ENCODE peak calls at places on chromosomes 16 and 17, in four cellular contexts. J, M, Y and U are unnamed samples.

GRCh38 chr17:72516772-72517399 is 396.1 kb downstream of the SOX9 start:
- DNase-seq in J (no peak), M (no peak), Y (no peak), U (no peak)

GRCh38 chr16:82329504-82330192 is 159.6 kb upstream of the MPHOSPH6 start:
- DNase-seq in J (no peak), M (no peak), Y (no peak), U (no peak)

GRCh38 chr16:70453117-70453890 is 1.1 kb upstream of the FCSK start:
- DNase-seq in J (no peak), M (no peak), Y (no peak), U (no peak)

GRCh38 chr16:57893559-57894389 is 77.2 kb downstream of the CNGB1 start:
- DNase-seq in J (no peak), M (peak; percentile 91), Y (no peak), U (no peak)

GRCh38 chr17:17848311-17848710 is 11.5 kb upstream of the SREBF1 start:
- DNase-seq in J (no peak), M (no peak), Y (no peak), U (no peak)

GRCh38 chr16:77877712-77878111 is 89.3 kb downstream of the VAT1L start:
- DNase-seq in J (no peak), M (peak; percentile 97), Y (no peak), U (no peak)

GRCh38 chr17:45923511-45924268 is 29.3 kb downstream of the MAPT start:
- DNase-seq in J (no peak), M (peak; percentile 12), Y (no peak), U (no peak)

GRCh38 chr17:81927145-81927652 is 336 bp downstream of the MAFG start:
- DNase-seq in J (no peak), M (no peak), Y (no peak), U (no peak)

GRCh38 chr17:66331038-66331816 is 28.8 kb downstream of the PRKCA start:
- DNase-seq in J (no peak), M (no peak), Y (no peak), U (no peak)

GRCh38 chr17:5164465-5164864 is 27.2 kb downstream of the ZNF594 start:
- DNase-seq in J (no peak), M (no peak), Y (no peak), U (no peak)

GRCh38 chr17:37219876-37220608 is 155.7 kb upstream of the C17orf78 start:
- DNase-seq in J (no peak), M (no peak), Y (no peak), U (no peak)

GRCh38 chr17:78535285-78536197 is 41.7 kb downstream of the DNAH17 start:
- DNase-seq in J (no peak), M (no peak), Y (no peak), U (no peak)

GRCh38 chr16:368388-369158 is 1.8 kb downstream of the MRPL28 start:
- DNase-seq in J (no peak), M (no peak), Y (no peak), U (no peak)

GRCh38 chr16:2474877-2475412 is at the start of gene TBC1D24:
- DNase-seq in J (no peak), M (peak; percentile 72), Y (peak; percentile 86), U (peak; percentile 82)

GRCh38 chr17:83177611-83178532 is 98.5 kb downstream of the METRNL start:
- DNase-seq in J (no peak), M (no peak), Y (peak; percentile 29), U (no peak)

GRCh38 chr17:76672270-76672851 is 28.8 kb upstream of the ST6GALNAC1 start:
- DNase-seq in J (no peak), M (no peak), Y (no peak), U (no peak)

GRCh38 chr16:57824880-57825279 is 22.6 kb upstream of the KIFC3 start:
- DNase-seq in J (no peak), M (no peak), Y (no peak), U (peak; percentile 91)

GRCh38 chr17:16215965-16216316 is 607 bp upstream of the NCOR1 start:
- DNase-seq in J (no peak), M (no peak), Y (peak; percentile 81), U (no peak)

GRCh38 chr16:71626018-71626857 is at the start of gene MARVELD3:
- DNase-seq in J (peak; percentile 70), M (no peak), Y (peak; percentile 94), U (peak; percentile 80)

GRCh38 chr17:73267648-73268537 is 6.2 kb upstream of the CPSF4L start:
- DNase-seq in J (no peak), M (no peak), Y (no peak), U (no peak)

GRCh38 chr17:6695051-6695450 is 18.1 kb downstream of the SLC13A5 start:
- DNase-seq in J (no peak), M (no peak), Y (no peak), U (no peak)

GRCh38 chr16:56625140-56625942 is at the start of gene MT1E:
- DNase-seq in J (no peak), M (peak; percentile 76), Y (no peak), U (peak; percentile 70)

GRCh38 chr17:48497103-48497502 is 33.7 kb downstream of the HOXB1 start:
- DNase-seq in J (no peak), M (peak; percentile 89), Y (no peak), U (peak; percentile 58)

GRCh38 chr17:2259769-2260536 is 43.6 kb downstream of the SMG6 start:
- DNase-seq in J (no peak), M (peak; percentile 81), Y (no peak), U (peak; percentile 21)

GRCh38 chr16:74605332-74605731 is 1.6 kb downstream of the GLG1 start:
- DNase-seq in J (no peak), M (no peak), Y (no peak), U (no peak)

GRCh38 chr16:82229800-82230619 is 60.0 kb upstream of the MPHOSPH6 start:
- DNase-seq in J (peak; percentile 43), M (peak; percentile 70), Y (peak; percentile 79), U (peak; percentile 85)

GRCh38 chr16:14475370-14476139 is 154.5 kb downstream of the PARN start:
- DNase-seq in J (no peak), M (peak; percentile 24), Y (no peak), U (no peak)

GRCh38 chr16:2748757-2749455 is 3.5 kb upstream of the SRRM2 start:
- DNase-seq in J (no peak), M (no peak), Y (no peak), U (no peak)

GRCh38 chr16:46793841-46794240 is 37.1 kb downstream of the C16orf87 start:
- DNase-seq in J (no peak), M (no peak), Y (no peak), U (no peak)

GRCh38 chr17:21351366-21352065 is 24.6 kb upstream of the KCNJ12 start:
- DNase-seq in J (no peak), M (no peak), Y (no peak), U (no peak)

GRCh38 chr17:9475259-9475658 is 100.4 kb downstream of the STX8 start:
- DNase-seq in J (no peak), M (no peak), Y (no peak), U (no peak)

GRCh38 chr16:78976212-78976611 is 624.3 kb downstream of the MAF start:
- DNase-seq in J (no peak), M (no peak), Y (no peak), U (no peak)

GRCh38 chr16:70774261-70774660 is 26.7 kb downstream of the VAC14 start:
- DNase-seq in J (no peak), M (no peak), Y (no peak), U (no peak)

GRCh38 chr17:43367588-43368242 is 31.1 kb upstream of the ARL4D start:
- DNase-seq in J (no peak), M (peak; percentile 97), Y (peak; percentile 62), U (peak; percentile 96)

GRCh38 chr16:72128701-72129100 is 35.1 kb downstream of the DHX38 start:
- DNase-seq in J (no peak), M (no peak), Y (no peak), U (peak; percentile 82)

GRCh38 chr17:17886747-17887146 is 50.0 kb upstream of the SREBF1 start:
- DNase-seq in J (no peak), M (no peak), Y (no peak), U (no peak)

GRCh38 chr17:40550608-40551007 is 14.7 kb downstream of the CCR7 start:
- DNase-seq in J (no peak), M (peak; percentile 74), Y (no peak), U (no peak)

GRCh38 chr17:71142333-71142732 is 973.0 kb downstream of the KCNJ2 start:
- DNase-seq in J (no peak), M (peak; percentile 10), Y (no peak), U (no peak)
- H3K4me1 ChIP-seq in J (no peaks in the 10 kb centered on the region), M (peaks cover 1% of the 10 kb centered on the region), Y (no peaks in the 10 kb centered on the region), U (no peaks in the 10 kb centered on the region)

DNA sequence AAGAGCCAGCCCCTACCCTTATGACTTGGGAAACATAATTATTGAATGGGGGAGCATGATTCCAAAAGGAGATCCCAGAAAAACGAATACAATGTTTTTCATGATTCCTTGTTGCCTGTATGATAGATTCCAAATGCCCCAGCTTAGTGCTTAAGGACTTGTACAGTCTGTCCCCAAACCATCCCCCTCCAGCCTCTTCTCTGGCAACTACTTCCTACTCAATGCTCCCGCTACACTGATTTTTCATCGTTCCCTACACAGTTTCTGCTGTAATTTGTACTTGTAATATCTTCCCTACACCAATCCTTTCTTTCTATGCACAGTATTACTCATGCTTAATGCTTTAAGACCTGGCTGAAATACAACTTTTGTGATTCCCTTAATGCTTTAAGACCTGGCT is 457.9 kb downstream of the HS3ST4 start:
- DNase-seq in J (no peak), M (no peak), Y (no peak), U (no peak)
- H2BK5ac ChIP-seq in J (no peak overlapping the region), M (no peak overlapping the region), Y (no peak overlapping the region), U (no peak overlapping the region)

DNA sequence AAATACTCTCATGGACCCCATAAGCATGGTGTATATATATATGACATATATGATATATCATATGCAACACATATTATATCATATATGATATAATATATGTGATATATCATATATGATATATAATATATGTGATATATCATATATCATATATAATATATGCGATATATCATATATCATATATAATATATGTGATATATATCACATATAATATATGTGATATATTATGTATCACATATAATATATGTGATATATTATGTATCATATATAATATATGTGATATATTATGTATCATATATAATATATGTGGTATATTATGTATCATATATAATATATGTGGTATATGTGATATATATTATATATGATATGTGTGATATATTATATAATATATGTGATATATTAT is 21.9 kb upstream of the MAPK3 start:
- DNase-seq in J (no peak), M (no peak), Y (no peak), U (no peak)
- H3K4me1 ChIP-seq in J (no peaks in the 10 kb centered on the region), M (no peaks in the 10 kb centered on the region), Y (no peaks in the 10 kb centered on the region), U (no peaks in the 10 kb centered on the region)

GRCh38 chr16:81006472-81007311 is at the start of the genes CENPN and CMC2:
- DNase-seq in J (peak; percentile 88), M (peak; percentile 99), Y (peak; percentile 98), U (peak; percentile 99)
- H2BK5ac ChIP-seq in J (peak within 1 kb of the TSS; percentile 100), M (peak within 1 kb of the TSS; percentile 100), Y (peak within 1 kb of the TSS; percentile 97), U (peak within 1 kb of the TSS; percentile 99)